ENCODE peak calls at places on chromosomes 12 and 14, in six cellular contexts. B is stimulated activated effector memory CD8-positive, alpha-beta T cell treated with anti-CD3 and anti-CD28 coated beads, Interleukin-12 subunit alpha, Interleukin-12 subunit beta, amount 100 ng/mL, for 72 hours; M is cardiac muscle cell; G is fibroblast of the conjunctiva; W is T-helper 2 cell; H is amniotic epithelial cell. S is an unnamed sample.

GRCh38 chr12:89469361-89469760 is 55.2 kb downstream of the GALNT4 start:
- DNase-seq in W (no peak), B (no peak), M (no peak), G (no peak), H (peak; percentile 46), S (no peak)

GRCh38 chr14:87615822-87616679 is 376.9 kb downstream of the GALC start:
- DNase-seq in G (peak; percentile 22), B (peak; percentile 5), W (no peak), M (peak; percentile 80), H (peak; percentile 2), S (peak; percentile 2)

GRCh38 chr12:124525927-124526692 is 41.3 kb downstream of the NCOR2 start:
- DNase-seq in W (no peak), G (no peak), M (no peak), H (no peak), B (no peak), S (no peak)

GRCh38 chr14:80781968-80782367 is 159.6 kb downstream of the CEP128 start:
- DNase-seq in H (peak; percentile 23), M (no peak), W (no peak), B (no peak), G (no peak), S (no peak)

GRCh38 chr14:57066463-57066862 is 202.2 kb downstream of the EXOC5 start:
- DNase-seq in G (no peak), B (no peak), W (no peak), M (no peak), H (no peak), S (no peak)

GRCh38 chr12:124906606-124907261 is 7.7 kb downstream of the UBC start:
- DNase-seq in H (peak; percentile 90), G (peak; percentile 90), B (peak; percentile 86), W (peak; percentile 42), M (peak; percentile 93), S (peak; percentile 81)

GRCh38 chr12:50634379-50634778 is 129.5 kb upstream of the ATF1 start:
- DNase-seq in H (no peak), B (no peak), W (no peak), G (no peak), M (peak; percentile 15), S (no peak)

GRCh38 chr12:116066381-116067230 is 210.9 kb downstream of the MED13L start:
- DNase-seq in W (no peak), G (peak; percentile 32), M (peak; percentile 67), B (peak; percentile 17), H (peak; percentile 60), S (no peak)

GRCh38 chr12:19726122-19726521 is 286.8 kb downstream of the AEBP2 start:
- DNase-seq in M (no peak), B (no peak), H (no peak), W (no peak), G (no peak), S (no peak)

GRCh38 chr14:87745507-87746118 is 247.4 kb downstream of the GALC start:
- DNase-seq in M (peak; percentile 54), H (peak; percentile 2), G (peak; percentile 10), B (no peak), W (no peak), S (no peak)

GRCh38 chr14:100147691-100148464 is 11.6 kb downstream of the DEGS2 start:
- DNase-seq in B (no peak), W (no peak), M (no peak), H (no peak), G (no peak), S (no peak)

GRCh38 chr14:55071870-55072640 is 20.6 kb downstream of the MAPK1IP1L start:
- DNase-seq in G (no peak), B (no peak), M (no peak), W (no peak), H (peak; percentile 96), S (peak; percentile 89)

GRCh38 chr14:74503256-74503972 is 9.8 kb downstream of the ISCA2 start:
- DNase-seq in B (no peak), H (no peak), G (no peak), W (no peak), M (no peak), S (no peak)

GRCh38 chr12:3129301-3130052 is 52.3 kb downstream of the TSPAN9 start:
- DNase-seq in W (no peak), M (no peak), H (peak; percentile 85), B (no peak), G (no peak), S (no peak)

GRCh38 chr12:46071335-46071734 is 81.0 kb upstream of the SCAF11 start:
- DNase-seq in M (no peak), B (no peak), W (no peak), H (no peak), G (no peak), S (no peak)

GRCh38 chr14:74975059-74975810 is 19.8 kb upstream of the PGF start:
- DNase-seq in G (no peak), M (no peak), H (no peak), B (no peak), W (no peak), S (no peak)

GRCh38 chr12:64600164-64600561 is 10.1 kb upstream of the RASSF3 start:
- DNase-seq in G (no peak), H (no peak), B (no peak), W (no peak), M (no peak), S (no peak)

GRCh38 chr12:56622535-56622934 is 7.6 kb downstream of the BAZ2A start:
- DNase-seq in G (no peak), W (no peak), M (no peak), B (no peak), H (no peak), S (no peak)

GRCh38 chr12:54389536-54390175 is 5.1 kb upstream of the ZNF385A start:
- DNase-seq in W (no peak), H (no peak), B (no peak), M (no peak), G (no peak), S (no peak)

GRCh38 chr12:89244536-89244935 is 107.8 kb downstream of the DUSP6 start:
- DNase-seq in B (no peak), W (no peak), G (no peak), H (peak; percentile 52), M (no peak), S (no peak)

GRCh38 chr12:11902525-11902875 is 168.2 kb upstream of the BCL2L14 start:
- DNase-seq in G (no peak), W (no peak), M (no peak), H (no peak), B (no peak), S (no peak)

GRCh38 chr14:28772613-28773012 is 6.0 kb downstream of the FOXG1 start:
- DNase-seq in B (no peak), M (no peak), G (no peak), W (no peak), H (no peak), S (no peak)

GRCh38 chr12:21879312-21879711 is 61.9 kb downstream of the ABCC9 start:
- DNase-seq in M (no peak), G (no peak), H (no peak), B (no peak), W (no peak), S (no peak)

GRCh38 chr14:57383125-57383524 is 7.3 kb upstream of the NAA30 start:
- DNase-seq in W (no peak), H (no peak), B (no peak), G (no peak), M (no peak), S (no peak)

S was measured in retinal pigment epithelial cell.